ENCODE peak calls at places on chromosomes 4 and X, in five cellular contexts. W is H9, Y is suprapubic skin, V is MM.1S, Q is tibial nerve. R is an unnamed sample.

GRCh38 chr4:74631338-74631737 is 163.0 kb downstream of the BTC start:
- DNase-seq in W (no peak), Y (no peak), V (no peak), Q (no peak), R (no peak)

GRCh38 chrX:115968436-115969252 is 201.9 kb upstream of the AGTR2 start:
- DNase-seq in W (peak), Y (no peak), V (peak), Q (peak), R (no peak)

GRCh38 chr4:772118-772517 is 53.8 kb downstream of the CPLX1 start:
- DNase-seq in W (no peak), Y (no peak), V (no peak), Q (no peak), R (no peak)

GRCh38 chr4:11149612-11150259 is 279.0 kb downstream of the HS3ST1 start:
- DNase-seq in W (no peak), Y (no peak), V (no peak), Q (no peak), R (no peak)

GRCh38 chrX:140091276-140091886 is 126.1 kb upstream of the CXorf66 start:
- DNase-seq in W (peak), Y (no peak), V (no peak), Q (no peak), R (no peak)

GRCh38 chrX:15916704-15917084 is 62.1 kb upstream of the AP1S2 start:
- DNase-seq in W (no peak), Y (no peak), V (no peak), Q (no peak), R (no peak)

GRCh38 chr4:73450398-73451004 is 14.5 kb downstream of the AFP start:
- DNase-seq in W (peak), Y (no peak), V (no peak), Q (no peak), R (no peak)

GRCh38 chr4:88027611-88028608 is 20.5 kb downstream of the PKD2 start:
- DNase-seq in W (no peak), Y (no peak), V (peak), Q (no peak), R (no peak)

GRCh38 chr4:48141048-48141447 is 7.0 kb upstream of the TXK start:
- DNase-seq in W (no peak), Y (no peak), V (peak), Q (no peak), R (no peak)

GRCh38 chrX:7574325-7574724 is 268.6 kb upstream of the VCX start:
- DNase-seq in W (no peak), Y (no peak), V (peak), Q (no peak), R (no peak)

GRCh38 chr4:11774346-11774745 is 345.7 kb upstream of the HS3ST1 start:
- DNase-seq in W (no peak), Y (no peak), V (no peak), Q (no peak), R (no peak)

GRCh38 chr4:84451546-84451945 is 47.5 kb downstream of the NKX6-1 start:
- DNase-seq in W (no peak), Y (no peak), V (no peak), Q (no peak), R (no peak)

GRCh38 chr4:98527528-98527927 is 130.9 kb downstream of the TSPAN5 start:
- DNase-seq in W (no peak), Y (no peak), V (no peak), Q (no peak), R (no peak)

GRCh38 chr4:159150838-159151390 is 48.0 kb downstream of the RAPGEF2 start:
- DNase-seq in W (no peak), Y (no peak), V (peak), Q (no peak), R (no peak)

GRCh38 chrX:134658421-134658896 is at the start of gene PLAC1:
- DNase-seq in W (no peak), Y (no peak), V (no peak), Q (no peak), R (no peak)

GRCh38 chr4:151325320-151326246 is at the start of gene SH3D19:
- DNase-seq in W (peak), Y (peak), V (peak), Q (peak), R (peak)

GRCh38 chrX:109270580-109271484 is 211.1 kb downstream of the GUCY2F start:
- DNase-seq in W (no peak), Y (no peak), V (peak), Q (no peak), R (no peak)

GRCh38 chr4:115279300-115279699 is 165.9 kb upstream of the NDST4 start:
- DNase-seq in W (no peak), Y (no peak), V (no peak), Q (no peak), R (no peak)

GRCh38 chr4:93312299-93312698 is 516.3 kb upstream of the ATOH1 start:
- DNase-seq in W (no peak), Y (no peak), V (no peak), Q (no peak), R (no peak)

GRCh38 chrX:12410523-12410922 is 272.2 kb downstream of the FRMPD4 start:
- DNase-seq in W (no peak), Y (no peak), V (no peak), Q (no peak), R (no peak)

GRCh38 chr4:12852338-12853307 is 631.5 kb downstream of the RAB28 start:
- DNase-seq in W (peak), Y (no peak), V (peak), Q (peak), R (no peak)

GRCh38 chr4:181418491-181418890 is 824.7 kb upstream of the TENM3 start:
- DNase-seq in W (no peak), Y (no peak), V (no peak), Q (no peak), R (no peak)

GRCh38 chr4:97013309-97014106 is 1129.8 kb downstream of the STPG2 start:
- DNase-seq in W (no peak), Y (no peak), V (no peak), Q (no peak), R (no peak)

GRCh38 chrX:100649550-100650356 is 5.8 kb downstream of the SRPX2 start:
- DNase-seq in W (no peak), Y (peak), V (no peak), Q (peak), R (peak)

GRCh38 chrX:49853661-49854060 is 24.6 kb downstream of the PAGE4 start:
- DNase-seq in W (no peak), Y (no peak), V (no peak), Q (no peak), R (no peak)

GRCh38 chrX:116317409-116317808 is 119.0 kb upstream of the SLC6A14 start:
- DNase-seq in W (no peak), Y (no peak), V (no peak), Q (no peak), R (no peak)

GRCh38 chr4:108370291-108370690 is 201.6 kb upstream of the LEF1 start:
- DNase-seq in W (no peak), Y (no peak), V (no peak), Q (no peak), R (no peak)

GRCh38 chrX:13533726-13534125 is 35.7 kb upstream of the EGFL6 start:
- DNase-seq in W (no peak), Y (no peak), V (no peak), Q (no peak), R (no peak)

GRCh38 chrX:23578079-23578478 is 89.2 kb upstream of the PRDX4 start:
- DNase-seq in W (no peak), Y (no peak), V (no peak), Q (no peak), R (no peak)

GRCh38 chrX:63764946-63765345 is 20.1 kb downstream of the ARHGEF9 start:
- DNase-seq in W (no peak), Y (no peak), V (no peak), Q (no peak), R (no peak)

GRCh38 chrX:3711331-3711917 is 2.0 kb downstream of the PRKX start:
- DNase-seq in W (no peak), Y (no peak), V (no peak), Q (no peak), R (no peak)

GRCh38 chr4:4391866-4392265 is 5.0 kb downstream of the NSG1 start:
- DNase-seq in W (no peak), Y (no peak), V (no peak), Q (no peak), R (no peak)
- H3K27ac ChIP-seq in W (no peak), Y (no peak), V (no peak), Q (no peak), R (no peak)

DNA sequence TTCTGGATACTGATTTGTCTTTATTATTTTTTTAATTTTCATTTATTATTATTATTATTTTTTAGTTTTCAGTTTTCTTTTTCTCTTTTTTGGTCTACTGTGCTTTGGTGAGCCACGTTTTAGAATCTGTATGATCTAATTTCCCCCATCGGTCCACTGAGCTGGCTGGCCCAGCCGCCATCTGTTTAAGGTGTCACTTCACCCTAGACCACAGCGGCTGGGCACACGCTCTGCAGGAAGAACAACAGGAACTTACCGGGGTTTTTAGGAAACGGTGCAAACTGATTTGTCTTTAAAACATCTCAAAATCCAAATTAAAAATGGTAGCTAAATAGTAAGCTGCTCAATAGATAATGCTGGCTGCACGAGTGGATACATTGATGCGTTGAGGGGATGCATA is 48.8 kb upstream of the AMOT start:
- DNase-seq in W (no peak), Y (no peak), V (no peak), Q (no peak), R (no peak)
- H3K27ac ChIP-seq in W (no peak), Y (no peak), V (no peak), Q (no peak), R (no peak)

DNA sequence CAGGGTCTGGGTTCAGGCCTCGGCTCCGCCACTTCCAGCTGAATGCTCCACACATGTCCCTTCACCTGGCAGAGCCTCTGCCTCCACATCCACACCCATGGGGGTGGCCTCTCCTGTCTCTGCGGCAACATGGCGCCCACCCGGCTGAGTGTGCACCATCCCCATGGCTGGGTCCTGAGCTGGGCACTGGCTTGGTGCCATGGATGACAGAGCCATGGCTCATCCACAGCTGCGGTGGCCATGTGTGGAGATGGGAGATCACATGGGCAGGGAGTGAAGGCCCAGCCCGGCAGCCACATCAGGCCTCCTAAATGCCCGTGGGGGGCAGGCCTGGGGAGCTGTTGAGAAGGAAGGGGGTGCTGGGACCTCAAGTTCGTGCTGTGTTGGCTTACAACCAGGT is 213.7 kb downstream of the AFAP1 start:
- DNase-seq in W (no peak), Y (no peak), V (no peak), Q (no peak), R (no peak)
- H3K27ac ChIP-seq in W (no peak), Y (no peak), V (no peak), Q (no peak), R (no peak)

GRCh38 chrX:18426004-18426320 is 554 bp downstream of the CDKL5 start:
- DNase-seq in W (no peak), Y (no peak), V (no peak), Q (no peak), R (no peak)
- H3K27ac ChIP-seq in W (no peak), Y (peak), V (no peak), Q (peak), R (peak)

GRCh38 chrX:1483843-1484637 is 31.3 kb upstream of the ASMTL start:
- DNase-seq in W (no peak), Y (peak), V (no peak), Q (no peak), R (peak)

GRCh38 chrX:1486177-1486576 is 33.5 kb upstream of the ASMTL start:
- DNase-seq in W (no peak), Y (peak), V (no peak), Q (no peak), R (peak)

GRCh38 chrX:1486749-1487361 is 34.1 kb upstream of the ASMTL start:
- DNase-seq in W (no peak), Y (no peak), V (no peak), Q (no peak), R (peak)

GRCh38 chrX:1485033-1485432 is 32.3 kb upstream of the ASMTL start:
- DNase-seq in W (no peak), Y (peak), V (no peak), Q (no peak), R (peak)

GRCh38 chrX:1484638-1485019 is 31.9 kb upstream of the ASMTL start:
- DNase-seq in W (no peak), Y (no peak), V (no peak), Q (no peak), R (no peak)
- H3K27ac ChIP-seq in W (no peak), Y (no peak), V (no peak), Q (no peak), R (no peak)

DNA sequence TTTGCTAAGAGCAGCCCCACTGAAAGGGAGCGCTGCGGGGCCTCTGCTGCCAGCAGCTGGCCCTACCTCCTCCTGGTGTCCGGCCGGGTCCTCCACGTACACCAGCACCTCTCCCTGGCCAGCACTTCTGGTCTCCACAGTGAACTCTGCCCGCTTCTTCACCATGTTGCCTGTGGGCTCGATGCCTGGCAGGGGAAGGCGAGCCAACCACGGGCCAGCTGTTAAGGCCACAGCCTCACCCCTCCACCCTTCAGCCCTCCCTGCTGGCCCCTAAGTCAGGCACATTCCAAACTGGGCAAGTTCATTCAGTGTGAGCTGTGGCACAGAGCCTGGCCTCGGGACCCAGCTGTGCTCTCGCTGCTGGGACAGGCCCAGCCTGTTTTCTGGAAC is 7.8 kb downstream of the FLNA start:
- DNase-seq in W (no peak), Y (no peak), V (no peak), Q (no peak), R (no peak)
- H3K27ac ChIP-seq in W (no peak), Y (peak), V (no peak), Q (no peak), R (peak)

GRCh38 chr4:6948134-6948460 is 38.5 kb downstream of the TBC1D14 start:
- DNase-seq in W (no peak), Y (no peak), V (no peak), Q (no peak), R (no peak)
- H3K27ac ChIP-seq in W (no peak), Y (no peak), V (no peak), Q (no peak), R (no peak)

DNA sequence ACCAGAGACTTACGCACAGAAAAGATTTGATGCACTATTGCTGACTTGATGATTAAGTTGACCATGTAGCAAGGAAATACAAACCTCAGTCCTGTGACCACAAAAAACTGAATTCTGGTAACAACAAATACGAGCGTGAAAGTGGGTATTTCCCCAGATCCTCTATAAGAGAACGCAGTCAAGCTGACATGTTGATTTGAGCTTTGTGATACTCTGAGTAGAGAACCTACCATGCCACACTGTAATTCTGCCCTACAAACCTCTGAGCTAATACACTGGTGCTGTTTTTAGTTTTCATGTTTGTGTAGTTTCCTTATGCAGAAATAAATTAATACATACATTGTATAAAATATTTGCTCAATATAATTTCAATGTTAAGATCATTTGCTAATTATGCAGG is 565.6 kb upstream of the EPHA5 start:
- DNase-seq in W (no peak), Y (no peak), V (peak), Q (no peak), R (no peak)
- H3K27ac ChIP-seq in W (no peak), Y (no peak), V (no peak), Q (no peak), R (no peak)

DNA sequence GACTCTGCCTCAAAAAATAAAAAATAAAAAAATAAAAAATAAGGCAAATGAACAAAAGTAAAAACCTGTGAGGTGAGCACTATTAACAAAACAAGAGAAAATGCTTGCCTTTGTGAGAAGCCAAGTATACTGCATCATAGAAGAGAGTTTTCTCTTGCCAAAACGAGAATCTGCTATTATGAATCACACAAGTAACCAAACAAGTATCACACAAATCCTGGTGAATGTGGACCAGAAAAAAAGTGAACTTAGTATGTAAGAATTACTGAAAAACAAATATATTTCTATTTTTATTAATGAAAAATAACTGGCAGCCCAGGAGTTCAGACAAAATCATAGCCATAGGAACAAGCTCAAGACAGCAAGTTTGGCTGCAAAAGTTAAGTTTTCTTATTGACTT is 193.5 kb downstream of the PDGFC start:
- DNase-seq in W (no peak), Y (no peak), V (no peak), Q (no peak), R (no peak)
- H3K27ac ChIP-seq in W (no peak), Y (no peak), V (no peak), Q (no peak), R (no peak)